ENCODE peak calls at places on chromosome 12, in eight cellular contexts. T is psoas muscle; O is testis; E is tibial artery; K is pancreas; I is GM23248; V is RWPE2; A is CD8-positive, alpha-beta T cell. G is an unnamed sample.

GRCh38 chr12:111570090-111570961 is 28.8 kb downstream of the ATXN2 start:
- DNase-seq in T (no peak), O (no peak), E (no peak), K (no peak), I (peak; percentile 87), V (no peak), A (no peak), G (no peak)

GRCh38 chr12:66409195-66409871 is 107.0 kb downstream of the HELB start:
- DNase-seq in T (no peak), O (peak; percentile 46), E (no peak), K (peak; percentile 16), I (peak; percentile 62), V (no peak), A (no peak), G (no peak)

GRCh38 chr12:31588976-31589375 is 2.0 kb downstream of the DENND5B start:
- DNase-seq in T (no peak), O (no peak), E (no peak), K (no peak), I (peak; percentile 53), V (no peak), A (no peak), G (no peak)

GRCh38 chr12:131210506-131211278 is 257.0 kb downstream of the ADGRD1 start:
- DNase-seq in T (no peak), O (no peak), E (no peak), K (no peak), I (no peak), V (no peak), A (no peak), G (no peak)

GRCh38 chr12:32588604-32589003 is 90.5 kb upstream of the DNM1L start:
- DNase-seq in T (no peak), O (no peak), E (no peak), K (no peak), I (no peak), V (no peak), A (no peak), G (no peak)

GRCh38 chr12:77847665-77848431 is 17.2 kb downstream of the NAV3 start:
- DNase-seq in T (no peak), O (no peak), E (no peak), K (no peak), I (peak; percentile 86), V (no peak), A (no peak), G (no peak)

GRCh38 chr12:4379410-4379809 is at the start of gene FGF23:
- DNase-seq in T (no peak), O (no peak), E (no peak), K (no peak), I (no peak), V (no peak), A (no peak), G (no peak)

GRCh38 chr12:49017764-49018281 is 753 bp downstream of the PRKAG1 start:
- DNase-seq in T (peak; percentile 81), O (no peak), E (no peak), K (no peak), I (peak; percentile 78), V (no peak), A (no peak), G (no peak)

GRCh38 chr12:29163146-29163545 is 14.1 kb downstream of the FAR2 start:
- DNase-seq in T (no peak), O (no peak), E (no peak), K (no peak), I (no peak), V (no peak), A (no peak), G (no peak)

GRCh38 chr12:104785886-104786285 is 172.2 kb downstream of the SLC41A2 start:
- DNase-seq in T (no peak), O (no peak), E (no peak), K (no peak), I (no peak), V (no peak), A (no peak), G (no peak)

GRCh38 chr12:27048822-27049752 is 26.7 kb downstream of the MED21 start:
- DNase-seq in T (no peak), O (no peak), E (no peak), K (no peak), I (peak; percentile 61), V (no peak), A (no peak), G (no peak)

GRCh38 chr12:48767047-48767446 is 21.8 kb downstream of the ADCY6 start:
- DNase-seq in T (peak; percentile 78), O (no peak), E (peak; percentile 59), K (no peak), I (peak; percentile 48), V (no peak), A (no peak), G (no peak)

GRCh38 chr12:116922194-116922897 is 11.6 kb downstream of the FBXW8 start:
- DNase-seq in T (no peak), O (no peak), E (no peak), K (no peak), I (no peak), V (no peak), A (no peak), G (no peak)

GRCh38 chr12:14399871-14400270 is 34.4 kb downstream of the ATF7IP start:
- DNase-seq in T (no peak), O (no peak), E (no peak), K (no peak), I (peak; percentile 61), V (no peak), A (no peak), G (no peak)

GRCh38 chr12:46153267-46153872 is 115.5 kb downstream of the SLC38A1 start:
- DNase-seq in T (no peak), O (no peak), E (no peak), K (no peak), I (peak; percentile 78), V (no peak), A (no peak), G (no peak)

GRCh38 chr12:6927999-6928702 is 392 bp downstream of the ATN1 start:
- DNase-seq in T (no peak), O (no peak), E (no peak), K (no peak), I (peak; percentile 48), V (no peak), A (no peak), G (peak; percentile 49)

GRCh38 chr12:57896437-57897201 is 44.7 kb upstream of the ATP23 start:
- DNase-seq in T (peak; percentile 85), O (peak; percentile 81), E (peak; percentile 84), K (peak; percentile 59), I (peak; percentile 77), V (no peak), A (no peak), G (peak; percentile 62)

GRCh38 chr12:51887476-51888315 is at the start of gene ANKRD33:
- DNase-seq in T (peak; percentile 72), O (peak; percentile 65), E (no peak), K (no peak), I (peak; percentile 35), V (peak; percentile 47), A (no peak), G (no peak)

GRCh38 chr12:45342848-45343247 is 127.0 kb downstream of the ANO6 start:
- DNase-seq in T (no peak), O (no peak), E (no peak), K (no peak), I (no peak), V (no peak), A (no peak), G (no peak)

GRCh38 chr12:119683816-119684215 is 15.9 kb downstream of the PRKAB1 start:
- DNase-seq in T (no peak), O (no peak), E (no peak), K (no peak), I (no peak), V (no peak), A (no peak), G (no peak)

GRCh38 chr12:45416161-45416560 is 200.3 kb downstream of the ANO6 start:
- DNase-seq in T (no peak), O (no peak), E (no peak), K (no peak), I (peak; percentile 48), V (no peak), A (no peak), G (no peak)

GRCh38 chr12:95810411-95810810 is 19.8 kb upstream of the NTN4 start:
- DNase-seq in T (no peak), O (no peak), E (no peak), K (no peak), I (no peak), V (no peak), A (no peak), G (no peak)

GRCh38 chr12:95804296-95804695 is 13.7 kb upstream of the NTN4 start:
- DNase-seq in T (no peak), O (no peak), E (no peak), K (no peak), I (no peak), V (no peak), A (no peak), G (no peak)

GRCh38 chr12:95805864-95806669 is 15.5 kb upstream of the NTN4 start:
- DNase-seq in T (no peak), O (no peak), E (peak; percentile 64), K (no peak), I (peak; percentile 99), V (peak; percentile 87), A (no peak), G (no peak)

GRCh38 chr12:95808146-95808545 is 17.6 kb upstream of the NTN4 start:
- DNase-seq in T (no peak), O (no peak), E (no peak), K (no peak), I (peak; percentile 20), V (no peak), A (no peak), G (no peak)

GRCh38 chr12:95809000-95809680 is 18.6 kb upstream of the NTN4 start:
- DNase-seq in T (no peak), O (no peak), E (no peak), K (no peak), I (peak; percentile 8), V (no peak), A (no peak), G (no peak)
- H3K27ac ChIP-seq in T (no peak overlapping the region), O (no peak overlapping the region), E (no peak overlapping the region), K (no peak overlapping the region), I (no peak overlapping the region), V (no peak overlapping the region), A (no peak overlapping the region), G (no peak overlapping the region)

DNA sequence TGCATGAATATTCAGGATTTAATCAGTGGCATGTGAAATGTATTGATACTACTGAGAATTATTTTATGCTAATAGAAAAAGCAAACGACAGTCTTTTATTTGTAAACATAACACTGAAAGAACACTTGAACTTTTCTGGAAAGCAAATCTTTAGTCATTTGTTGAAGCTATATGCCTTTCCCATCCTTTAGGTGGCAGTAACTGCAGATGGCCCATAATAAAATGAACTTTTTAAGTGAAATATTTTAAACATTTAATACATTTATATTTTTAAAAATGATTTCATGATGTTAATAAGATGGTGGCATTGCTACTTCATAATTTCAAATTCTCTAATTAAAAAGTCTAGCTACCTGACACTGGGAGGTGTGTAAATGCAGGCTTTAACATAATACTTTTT is 13.9 kb upstream of the KRR1 start:
- DNase-seq in T (no peak), O (no peak), E (no peak), K (no peak), I (peak; percentile 46), V (no peak), A (no peak), G (no peak)
- H3K27ac ChIP-seq in T (no peak overlapping the region), O (no peak overlapping the region), E (no peak overlapping the region), K (no peak overlapping the region), I (no peak overlapping the region), V (no peak overlapping the region), A (no peak overlapping the region), G (no peak overlapping the region)

GRCh38 chr12:2076728-2077127 is 23.9 kb downstream of the CACNA1C start:
- DNase-seq in T (no peak), O (no peak), E (no peak), K (no peak), I (no peak), V (no peak), A (no peak), G (no peak)
- H3K27ac ChIP-seq in T (peak overlapping the region; percentile 68), O (no peak overlapping the region), E (peak overlapping the region; percentile 91), K (no peak overlapping the region), I (no peak overlapping the region), V (no peak overlapping the region), A (no peak overlapping the region), G (no peak overlapping the region)

GRCh38 chr12:63292476-63293228 is 141.7 kb upstream of the AVPR1A start:
- DNase-seq in T (no peak), O (no peak), E (no peak), K (no peak), I (no peak), V (no peak), A (no peak), G (no peak)
- H3K27ac ChIP-seq in T (no peak overlapping the region), O (no peak overlapping the region), E (no peak overlapping the region), K (no peak overlapping the region), I (no peak overlapping the region), V (no peak overlapping the region), A (no peak overlapping the region), G (no peak overlapping the region)